ENCODE peak calls at places on chromosomes 12 and 14, in ten cellular contexts. R is colonic mucosa; C is effector CD4-positive, alpha-beta T cell; F is HTR-8/SVneo; X is T-helper 1 cell; O is bronchial epithelial cell; Q is stimulated activated CD4-positive, alpha-beta T cell treated with anti-CD3 and anti-CD28 coated beads, Interleukin-1b, Interleukin-23, amount 100 ng/mL, for 24 hours; T is Peyer's patch; I is GM04504; A is A549. D is an unnamed sample.

GRCh38 chr12:91852646-91853045 is 293.0 kb downstream of the BTG1 start:
- DNase-seq in R (no peak), C (no peak), F (no peak), X (no peak), O (no peak), Q (no peak), T (no peak), I (no peak), A (no peak), D (peak)

GRCh38 chr14:56534656-56535055 is 44.9 kb upstream of the TMEM260 start:
- DNase-seq in R (no peak), C (no peak), F (no peak), X (no peak), O (no peak), Q (no peak), T (no peak), I (no peak), A (no peak), D (no peak)

GRCh38 chr12:68733661-68734071 is 12.3 kb upstream of the SLC35E3 start:
- DNase-seq in R (no peak), C (no peak), F (no peak), X (no peak), O (peak), Q (no peak), T (no peak), I (peak), A (no peak), D (no peak)

GRCh38 chr12:96045566-96045965 is 10.2 kb upstream of the LTA4H start:
- DNase-seq in R (no peak), C (no peak), F (no peak), X (no peak), O (no peak), Q (no peak), T (peak), I (no peak), A (no peak), D (no peak)

GRCh38 chr12:11794311-11794710 is 144.8 kb downstream of the ETV6 start:
- DNase-seq in R (no peak), C (no peak), F (no peak), X (no peak), O (no peak), Q (no peak), T (no peak), I (no peak), A (no peak), D (peak)

GRCh38 chr12:15648564-15648963 is 140.6 kb downstream of the EPS8 start:
- DNase-seq in R (no peak), C (no peak), F (no peak), X (no peak), O (no peak), Q (no peak), T (no peak), I (no peak), A (no peak), D (no peak)

GRCh38 chr12:80864046-80864735 is 73.5 kb downstream of the LIN7A start:
- DNase-seq in R (no peak), C (no peak), F (no peak), X (no peak), O (no peak), Q (no peak), T (no peak), I (no peak), A (no peak), D (no peak)

GRCh38 chr14:56100556-56100955 is 17.7 kb upstream of the PELI2 start:
- DNase-seq in R (no peak), C (no peak), F (no peak), X (no peak), O (peak), Q (no peak), T (no peak), I (no peak), A (no peak), D (no peak)

GRCh38 chr14:82999802-83000201 is 1466.1 kb upstream of the SEL1L start:
- DNase-seq in R (no peak), C (no peak), F (no peak), X (no peak), O (peak), Q (no peak), T (no peak), I (no peak), A (no peak), D (no peak)

GRCh38 chr12:92403210-92404175 is 257.8 kb upstream of the BTG1 start:
- DNase-seq in R (peak), C (peak), F (no peak), X (peak), O (no peak), Q (peak), T (peak), I (no peak), A (no peak), D (no peak)